ENCODE peak calls at places on chromosomes 11 and 22, in nine cellular contexts. C is fibroblast of the aortic adventitia, E is cardiac fibroblast, F is RWPE2, H is AG04450, I is BJ, W is upper lobe of right lung, D is left ventricle myocardium inferior, A is heart right ventricle. Y is an unnamed sample.

GRCh38 chr11:72833083-72833733 is 19.0 kb downstream of the ATG16L2 start:
- DNase-seq in C (no peak), E (no peak), F (no peak), H (no peak), I (no peak), W (no peak), D (no peak), A (no peak), Y (no peak)

GRCh38 chr22:19046719-19047609 is 75.2 kb downstream of the DGCR2 start:
- DNase-seq in C (no peak), E (no peak), F (no peak), H (no peak), I (no peak), W (peak), D (no peak), A (no peak), Y (no peak)

GRCh38 chr11:65471410-65471762 is 27.5 kb upstream of the MALAT1 start:
- DNase-seq in C (peak), E (peak), F (no peak), H (no peak), I (no peak), W (peak), D (peak), A (peak), Y (no peak)

GRCh38 chr11:65169164-65169641 is 830 bp upstream of the SPDYC start:
- DNase-seq in C (no peak), E (peak), F (no peak), H (no peak), I (no peak), W (no peak), D (no peak), A (no peak), Y (no peak)

GRCh38 chr22:22103078-22103593 is 120.5 kb upstream of the TOP3B start:
- DNase-seq in C (no peak), E (no peak), F (no peak), H (no peak), I (no peak), W (no peak), D (no peak), A (no peak), Y (no peak)

GRCh38 chr22:46169628-46170027 is 19.3 kb downstream of the PPARA start:
- DNase-seq in C (no peak), E (no peak), F (no peak), H (no peak), I (no peak), W (no peak), D (no peak), A (no peak), Y (no peak)

GRCh38 chr22:17815703-17816254 is 41.5 kb upstream of the BID start:
- DNase-seq in C (no peak), E (no peak), F (no peak), H (no peak), I (no peak), W (no peak), D (no peak), A (no peak), Y (no peak)

GRCh38 chr22:17086750-17087149 is 1.9 kb downstream of the IL17RA start:
- DNase-seq in C (no peak), E (no peak), F (no peak), H (no peak), I (no peak), W (peak), D (no peak), A (no peak), Y (no peak)

GRCh38 chr22:40216041-40216756 is 38.5 kb downstream of the TNRC6B start:
- DNase-seq in C (no peak), E (no peak), F (no peak), H (no peak), I (no peak), W (no peak), D (no peak), A (no peak), Y (no peak)
- H3K4me3 ChIP-seq in C (no peak), E (no peak), F (no peak), H (no peak), I (no peak), W (no peak), D (no peak), A (no peak), Y (no peak)

DNA sequence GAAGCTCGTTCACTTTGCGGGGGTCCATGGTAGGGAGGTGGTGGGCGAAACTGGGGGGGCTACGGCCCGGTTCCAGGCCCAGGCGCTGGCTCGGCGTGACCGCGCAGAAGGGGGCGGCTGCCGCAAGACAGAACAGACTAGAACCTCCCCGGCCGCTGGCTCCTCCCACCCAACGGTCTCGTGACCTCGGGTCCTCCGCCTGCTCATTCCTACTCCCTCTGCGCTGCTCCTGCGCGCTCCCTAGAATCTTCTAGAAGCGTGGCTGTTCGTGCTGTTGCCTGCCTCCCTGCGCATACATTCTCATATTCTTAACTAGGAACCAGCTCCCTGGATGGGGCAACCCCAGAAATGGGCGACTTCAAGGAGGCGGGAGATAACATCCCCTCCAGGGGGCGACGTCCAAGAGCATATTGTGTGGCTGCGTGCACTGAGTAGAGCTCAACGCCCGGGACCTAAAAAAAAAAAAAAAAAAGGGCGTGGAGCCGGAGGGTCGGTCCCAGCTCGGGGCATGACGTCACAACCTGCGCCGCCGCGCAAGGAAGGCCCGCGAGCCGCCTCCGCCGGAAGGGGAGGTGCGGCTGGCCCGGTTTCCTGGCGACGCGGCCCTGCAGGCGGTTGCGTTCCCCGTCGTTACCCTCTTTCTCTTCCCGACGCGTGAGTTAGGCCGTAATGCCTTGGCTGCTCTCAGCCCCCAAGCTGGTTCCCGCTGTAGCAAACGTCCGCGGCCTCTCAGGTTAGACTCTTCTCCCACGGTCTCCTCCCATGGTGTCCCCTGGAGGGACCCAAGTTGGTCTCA is at the start of the genes ST13 and XPNPEP3:
- DNase-seq in C (peak), E (peak), F (peak), H (peak), I (peak), W (peak), D (peak), A (peak), Y (peak)
- TF ChIP-seq CTCF in C (peak), E (no peak), F (no peak), H (no peak), I (peak), W (peak), D (peak), A (peak), Y (peak)

DNA sequence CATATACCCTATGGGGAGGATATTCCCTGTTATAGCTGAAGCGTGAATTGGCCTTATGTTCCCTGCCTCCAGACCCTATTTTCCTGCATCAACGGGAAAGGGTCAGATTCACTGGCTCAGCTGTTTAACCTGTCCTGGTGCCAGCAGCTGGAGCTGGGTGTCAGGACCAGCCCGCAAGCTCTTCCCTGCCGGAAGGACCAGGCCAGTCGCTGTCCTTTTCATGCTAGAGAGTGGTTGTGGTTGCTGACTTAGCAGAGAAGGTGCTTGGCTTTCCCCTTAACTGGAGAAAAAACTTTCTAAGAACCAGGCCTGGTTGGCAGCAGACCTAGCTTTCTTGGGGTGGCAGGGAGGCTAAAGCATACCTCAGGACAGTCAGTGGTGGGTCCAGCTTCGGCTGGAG is 5.2 kb upstream of the SREBF2 start:
- DNase-seq in C (no peak), E (no peak), F (no peak), H (no peak), I (no peak), W (no peak), D (no peak), A (no peak), Y (no peak)
- H3K4me3 ChIP-seq in C (no peak), E (no peak), F (no peak), H (no peak), I (no peak), W (no peak), D (no peak), A (no peak), Y (no peak)

GRCh38 chr11:19116315-19116970 is 525 bp upstream of the ZDHHC13 start:
- DNase-seq in C (no peak), E (no peak), F (no peak), H (no peak), I (no peak), W (no peak), D (peak), A (no peak), Y (no peak)

GRCh38 chr11:19121646-19122045 is 4.7 kb downstream of the ZDHHC13 start:
- DNase-seq in C (peak), E (no peak), F (no peak), H (no peak), I (no peak), W (no peak), D (no peak), A (no peak), Y (no peak)

GRCh38 chr11:19111809-19112208 is 5.2 kb upstream of the ZDHHC13 start:
- DNase-seq in C (no peak), E (no peak), F (no peak), H (no peak), I (no peak), W (no peak), D (no peak), A (no peak), Y (no peak)

GRCh38 chr11:19117760-19118097 is 761 bp downstream of the ZDHHC13 start:
- DNase-seq in C (peak), E (no peak), F (no peak), H (no peak), I (no peak), W (no peak), D (no peak), A (no peak), Y (no peak)

DNA sequence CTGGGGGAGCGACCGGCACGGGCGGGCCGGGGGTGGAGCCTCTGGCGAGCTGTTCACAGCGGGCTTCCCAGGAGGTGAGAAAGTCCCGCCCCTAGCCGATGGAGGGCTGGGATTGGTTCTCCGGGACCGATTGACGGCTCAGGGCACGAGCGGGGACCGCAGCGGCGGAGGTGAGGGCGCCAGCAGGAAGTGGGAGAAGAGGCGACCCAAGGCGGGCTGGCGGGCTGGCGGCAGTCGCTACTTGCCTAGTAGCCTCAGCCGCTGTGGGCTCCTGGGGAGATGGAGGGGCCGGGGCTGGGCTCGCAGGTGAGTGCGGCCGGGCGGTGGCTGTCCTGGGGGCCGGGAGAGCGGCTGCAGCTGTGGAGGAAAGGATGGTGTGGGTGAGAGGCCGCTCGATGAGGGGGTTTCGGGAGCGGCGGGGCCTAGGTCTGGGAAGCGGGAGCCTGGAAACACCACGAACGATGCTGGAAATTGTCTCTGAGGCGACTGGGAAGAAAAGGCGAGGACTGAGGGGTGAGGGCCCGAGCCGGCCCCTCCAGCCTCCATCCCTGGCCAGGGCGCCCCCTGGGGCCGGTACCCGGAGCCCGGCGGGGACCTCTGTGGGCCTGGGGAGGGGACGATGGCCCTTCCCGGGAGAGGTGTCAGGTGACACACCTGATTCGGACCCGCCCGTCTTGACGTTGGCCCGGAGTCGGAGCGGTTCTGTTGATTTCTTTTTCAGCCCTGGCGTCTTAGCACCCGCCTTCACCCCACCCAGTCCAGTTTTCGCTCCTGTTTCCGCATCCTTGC is at the start of gene ZDHHC13:
- DNase-seq in C (peak), E (peak), F (peak), H (peak), I (peak), W (peak), D (peak), A (peak), Y (peak)
- TF ChIP-seq CTCF in C (peak), E (peak), F (peak), H (peak), I (peak), W (peak), D (peak), A (peak), Y (peak)

GRCh38 chr22:35577799-35578659 is 37.4 kb downstream of the RASD2 start:
- DNase-seq in C (no peak), E (no peak), F (no peak), H (no peak), I (no peak), W (no peak), D (no peak), A (no peak), Y (no peak)

GRCh38 chr22:35578836-35579575 is 38.1 kb downstream of the MB start:
- DNase-seq in C (no peak), E (no peak), F (no peak), H (no peak), I (no peak), W (no peak), D (peak), A (peak), Y (no peak)

GRCh38 chr22:35581023-35581413 is 36.1 kb downstream of the MB start:
- DNase-seq in C (no peak), E (no peak), F (no peak), H (no peak), I (no peak), W (no peak), D (no peak), A (no peak), Y (no peak)

GRCh38 chr22:35582218-35582860 is 34.8 kb downstream of the MB start:
- DNase-seq in C (no peak), E (no peak), F (no peak), H (no peak), I (no peak), W (no peak), D (no peak), A (peak), Y (no peak)

GRCh38 chr22:35580351-35581022 is 36.6 kb downstream of the MB start:
- DNase-seq in C (no peak), E (no peak), F (no peak), H (no peak), I (no peak), W (no peak), D (peak), A (peak), Y (no peak)
- H3K4me3 ChIP-seq in C (no peak), E (no peak), F (no peak), H (no peak), I (no peak), W (no peak), D (no peak), A (no peak), Y (no peak)

DNA sequence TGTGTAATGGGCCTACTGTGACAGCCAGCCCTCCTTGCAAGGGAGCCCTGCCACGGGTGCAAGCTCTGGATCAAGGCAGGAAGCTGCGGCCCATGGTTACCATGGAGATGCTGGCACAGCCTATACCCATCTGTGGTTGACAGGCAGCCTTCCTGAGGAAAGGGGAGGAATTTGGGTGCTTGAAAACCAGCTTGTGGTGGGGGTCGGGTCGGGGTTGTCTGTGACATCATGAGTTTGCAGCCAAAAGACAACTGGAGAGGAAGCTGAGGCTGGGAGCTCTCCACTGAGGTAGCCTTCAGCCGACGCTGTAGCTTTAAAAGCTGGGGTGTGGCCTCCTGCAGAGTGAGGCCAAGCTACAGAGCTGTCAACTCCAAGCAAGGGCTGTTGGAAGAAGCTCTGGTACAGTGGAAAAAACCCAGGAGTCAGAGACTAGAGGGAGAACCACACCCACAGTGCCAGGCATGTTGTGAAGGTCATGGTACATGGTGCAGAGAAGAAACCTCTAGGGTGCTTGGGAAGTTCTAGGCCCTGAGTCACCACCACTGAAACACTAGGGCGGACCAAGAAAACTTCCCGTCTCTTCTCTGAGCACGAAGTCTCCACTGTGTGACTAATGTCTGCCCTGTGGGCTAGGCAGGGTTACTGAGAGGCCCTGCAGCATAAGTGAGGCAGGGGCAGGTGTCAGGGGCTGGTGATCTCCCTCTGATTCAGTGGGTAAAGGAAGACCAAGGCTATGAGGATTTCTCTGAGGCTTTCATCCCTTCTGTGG is 10.8 kb upstream of the LDHA start:
- DNase-seq in C (peak), E (peak), F (peak), H (peak), I (peak), W (peak), D (peak), A (peak), Y (peak)
- TF ChIP-seq CTCF in C (no peak), E (no peak), F (no peak), H (no peak), I (no peak), W (no peak), D (no peak), A (no peak), Y (no peak)

GRCh38 chr11:80944758-80945157 is 1503.9 kb upstream of the TENM4 start:
- DNase-seq in C (no peak), E (no peak), F (no peak), H (no peak), I (no peak), W (no peak), D (no peak), A (no peak), Y (no peak)
- H3K4me3 ChIP-seq in C (no peak), E (no peak), F (no peak), H (no peak), I (no peak), W (no peak), D (no peak), A (no peak), Y (no peak)

GRCh38 chr11:122020902-122021301 is 95.1 kb downstream of the BLID start:
- DNase-seq in C (peak), E (peak), F (no peak), H (no peak), I (no peak), W (no peak), D (no peak), A (no peak), Y (no peak)
- TF ChIP-seq CTCF in C (peak), E (peak), F (peak), H (peak), I (peak), W (peak), D (peak), A (peak), Y (peak)

DNA sequence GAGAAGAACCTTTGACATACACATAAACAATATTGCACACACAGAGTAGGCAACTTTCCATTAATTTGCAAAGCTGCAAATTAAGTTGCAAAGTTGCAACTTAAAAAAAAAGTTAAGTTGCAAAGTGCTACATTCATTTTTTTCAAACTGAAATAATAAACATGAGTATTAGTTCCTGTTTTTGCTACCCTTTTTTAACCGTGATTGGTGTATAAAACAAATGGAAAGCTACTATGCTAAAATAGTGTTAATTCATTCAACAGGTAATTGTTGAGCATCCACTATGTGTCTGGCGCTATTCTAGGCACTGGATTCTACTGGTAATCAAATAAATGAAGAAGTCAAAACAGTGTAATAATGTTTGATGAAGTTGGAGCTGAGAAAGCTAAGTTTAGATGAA is 8.1 kb downstream of the ZFP91 start:
- DNase-seq in C (no peak), E (no peak), F (no peak), H (no peak), I (no peak), W (no peak), D (no peak), A (no peak), Y (no peak)
- H3K4me3 ChIP-seq in C (no peak), E (no peak), F (no peak), H (no peak), I (no peak), W (no peak), D (no peak), A (no peak), Y (no peak)

GRCh38 chr11:117457835-117458234 is 130.2 kb downstream of the CEP164 start:
- DNase-seq in C (no peak), E (no peak), F (no peak), H (no peak), I (no peak), W (peak), D (no peak), A (no peak), Y (no peak)
- TF ChIP-seq CTCF in C (no peak), E (no peak), F (no peak), H (no peak), I (no peak), W (no peak), D (no peak), A (no peak), Y (no peak)

Y was measured in AG09309.